ENCODE peak calls at places on chromosomes 5 and 9, in four cellular contexts. Z is CD8-positive, alpha-beta memory T cell; W is stimulated activated naive CD4-positive, alpha-beta T cell treated with Interleukin-2 at 50 U/mL for 16 hours; A is cardiac fibroblast. U is an unnamed sample.

GRCh38 chr9:91193658-91194391 is 167.9 kb downstream of the AUH start:
- DNase-seq in Z (peak), W (peak), A (peak), U (peak)

GRCh38 chr9:137303893-137304382 is 1.9 kb upstream of the NRARP start:
- DNase-seq in Z (no peak), A (no peak), W (no peak), U (no peak)

GRCh38 chr5:135814254-135814653 is 20.2 kb upstream of the SLC25A48 start:
- DNase-seq in A (no peak), W (no peak), Z (no peak), U (no peak)

GRCh38 chr5:175235251-175235963 is 208.6 kb downstream of the DRD1 start:
- DNase-seq in Z (no peak), A (no peak), W (no peak), U (no peak)

GRCh38 chr5:137234973-137235943 is 263.9 kb downstream of the SPOCK1 start:
- DNase-seq in Z (no peak), A (no peak), W (no peak), U (no peak)

GRCh38 chr5:134086943-134087305 is 27.6 kb upstream of the TCF7 start:
- DNase-seq in Z (peak), W (peak), A (no peak), U (no peak)

GRCh38 chr9:89412951-89413350 is 85.0 kb downstream of the SEMA4D start:
- DNase-seq in A (no peak), Z (no peak), W (no peak), U (no peak)

GRCh38 chr9:4490705-4491620 is 695 bp downstream of the SLC1A1 start:
- DNase-seq in A (no peak), Z (no peak), W (no peak), U (peak)

GRCh38 chr5:112491257-112491656 is 72.2 kb upstream of the EPB41L4A start:
- DNase-seq in A (no peak), W (no peak), Z (no peak), U (peak)

GRCh38 chr5:172418847-172419810 is 35.2 kb downstream of the SH3PXD2B start:
- DNase-seq in W (no peak), Z (no peak), A (no peak), U (peak)

GRCh38 chr5:53337827-53338226 is 142.6 kb upstream of the FST start:
- DNase-seq in A (no peak), Z (no peak), W (no peak), U (no peak)

GRCh38 chr5:145072880-145073279 is 762.3 kb downstream of the PRELID2 start:
- DNase-seq in W (no peak), Z (no peak), A (no peak), U (no peak)

GRCh38 chr5:60161340-60161934 is 267.9 kb upstream of the PDE4D start:
- DNase-seq in Z (no peak), A (peak), W (no peak), U (peak)

GRCh38 chr5:60805470-60805869 is 38.6 kb downstream of the ELOVL7 start:
- DNase-seq in A (no peak), Z (no peak), W (no peak), U (no peak)

GRCh38 chr5:132257131-132258101 is at the start of gene PDLIM4:
- DNase-seq in W (no peak), Z (no peak), A (peak), U (no peak)

GRCh38 chr9:89579741-89580395 is 24.9 kb upstream of the GADD45G start:
- DNase-seq in W (no peak), Z (no peak), A (no peak), U (no peak)

GRCh38 chr9:132780230-132781007 is 97.7 kb downstream of the AK8 start:
- DNase-seq in W (no peak), Z (no peak), A (no peak), U (no peak)

GRCh38 chr9:120336753-120337090 is 243.2 kb downstream of the CDK5RAP2 start:
- DNase-seq in A (no peak), W (no peak), Z (no peak), U (no peak)

GRCh38 chr5:78795757-78796156 is 147.2 kb upstream of the LHFPL2 start:
- DNase-seq in W (no peak), A (no peak), Z (no peak), U (peak)

GRCh38 chr5:135209495-135209837 is 175.4 kb upstream of the PITX1 start:
- DNase-seq in A (no peak), Z (no peak), W (no peak), U (no peak)

GRCh38 chr5:173391031-173391430 is 62.8 kb upstream of the STC2 start:
- DNase-seq in W (no peak), A (no peak), Z (no peak), U (no peak)

GRCh38 chr9:114371986-114372917 is 15.5 kb downstream of the AKNA start:
- DNase-seq in Z (peak), A (peak), W (no peak), U (no peak)

GRCh38 chr5:143417503-143418139 is 14.1 kb upstream of the NR3C1 start:
- DNase-seq in W (no peak), Z (no peak), A (no peak), U (no peak)

GRCh38 chr5:67300321-67300720 is 103.7 kb upstream of the CD180 start:
- DNase-seq in W (no peak), Z (no peak), A (no peak), U (no peak)

GRCh38 chr5:10106285-10106684 is 143.4 kb downstream of the ATPSCKMT start:
- DNase-seq in Z (no peak), W (no peak), A (no peak), U (no peak)

GRCh38 chr5:171484460-171484899 is 65.0 kb downstream of the FGF18 start:
- DNase-seq in A (peak), W (peak), Z (peak), U (no peak)

GRCh38 chr9:121498487-121499176 is 1.0 kb downstream of the GGTA1 start:
- DNase-seq in Z (no peak), W (no peak), A (peak), U (peak)

GRCh38 chr5:143551765-143552164 is 148.3 kb upstream of the NR3C1 start:
- DNase-seq in Z (no peak), A (no peak), W (no peak), U (no peak)

GRCh38 chr5:176529116-176529823 is 7.9 kb downstream of the RNF44 start:
- DNase-seq in Z (no peak), W (no peak), A (no peak), U (no peak)

GRCh38 chr9:81628897-81629296 is 60.5 kb downstream of the TLE1 start:
- DNase-seq in A (no peak), W (no peak), Z (no peak), U (no peak)

GRCh38 chr5:1706428-1706827 is 93.2 kb downstream of the MRPL36 start:
- DNase-seq in W (no peak), Z (no peak), A (no peak), U (no peak)

GRCh38 chr9:125238127-125238914 is 2.8 kb downstream of the HSPA5 start:
- DNase-seq in A (no peak), W (no peak), Z (peak), U (no peak)

GRCh38 chr9:34046784-34047379 is 1.8 kb downstream of the UBAP2 start:
- DNase-seq in W (no peak), A (peak), Z (no peak), U (no peak)

GRCh38 chr5:78405820-78406750 is 45.7 kb downstream of the SCAMP1 start:
- DNase-seq in Z (no peak), A (peak), W (no peak), U (no peak)

GRCh38 chr5:136222575-136223235 is 29.7 kb upstream of the SMIM32 start:
- DNase-seq in W (no peak), A (no peak), Z (no peak), U (no peak)

GRCh38 chr9:71646131-71646530 is 122.2 kb downstream of the CEMIP2 start:
- DNase-seq in Z (no peak), W (no peak), A (no peak), U (no peak)

GRCh38 chr9:131609116-131609830 is 64.0 kb downstream of the PRRT1B start:
- DNase-seq in W (no peak), A (peak), Z (no peak), U (no peak)

GRCh38 chr5:173981362-173981761 is 7.6 kb upstream of the C5orf47 start:
- DNase-seq in Z (no peak), A (no peak), W (no peak), U (no peak)

GRCh38 chr5:58544195-58544594 is 38.7 kb upstream of the RAB3C start:
- DNase-seq in Z (no peak), W (no peak), A (no peak), U (no peak)